ENCODE peak calls at places on chromosomes 6 and 20, in four cellular contexts. X, O, E and Q are unnamed samples.

GRCh38 chr6:9360881-9361280 is 925.5 kb upstream of the SLC35B3 start:
- DNase-seq in E (no peak), X (no peak), O (no peak), Q (no peak)

GRCh38 chr6:138662474-138662873 is 111.1 kb upstream of the CCDC28A start:
- DNase-seq in O (no peak), E (peak; percentile 53), X (no peak), Q (no peak)

GRCh38 chr6:18308070-18308735 is 43.9 kb upstream of the DEK start:
- DNase-seq in E (no peak), O (no peak), X (no peak), Q (no peak)

GRCh38 chr6:112205521-112206458 is 48.6 kb downstream of the LAMA4 start:
- DNase-seq in O (no peak), E (no peak), X (no peak), Q (no peak)

GRCh38 chr20:53839423-53840176 is 230.8 kb downstream of the BCAS1 start:
- DNase-seq in O (no peak), E (no peak), X (peak; percentile 96), Q (no peak)

GRCh38 chr6:13413466-13413862 is 73.9 kb downstream of the GFOD1 start:
- DNase-seq in X (no peak), E (peak; percentile 92), O (no peak), Q (no peak)

GRCh38 chr6:11414564-11414963 is 123.0 kb upstream of the TMEM170B start:
- DNase-seq in E (peak; percentile 78), X (peak; percentile 72), O (no peak), Q (no peak)

GRCh38 chr20:58407966-58408557 is 19.0 kb downstream of the VAPB start:
- DNase-seq in X (peak; percentile 48), O (no peak), E (no peak), Q (no peak)

GRCh38 chr6:34536251-34536958 is 19.7 kb downstream of the SPDEF start:
- DNase-seq in X (no peak), E (no peak), O (no peak), Q (no peak)
- TF ChIP-seq NR2C2 in X (no peak), E (no peak), O (no peak), Q (no peak)

DNA sequence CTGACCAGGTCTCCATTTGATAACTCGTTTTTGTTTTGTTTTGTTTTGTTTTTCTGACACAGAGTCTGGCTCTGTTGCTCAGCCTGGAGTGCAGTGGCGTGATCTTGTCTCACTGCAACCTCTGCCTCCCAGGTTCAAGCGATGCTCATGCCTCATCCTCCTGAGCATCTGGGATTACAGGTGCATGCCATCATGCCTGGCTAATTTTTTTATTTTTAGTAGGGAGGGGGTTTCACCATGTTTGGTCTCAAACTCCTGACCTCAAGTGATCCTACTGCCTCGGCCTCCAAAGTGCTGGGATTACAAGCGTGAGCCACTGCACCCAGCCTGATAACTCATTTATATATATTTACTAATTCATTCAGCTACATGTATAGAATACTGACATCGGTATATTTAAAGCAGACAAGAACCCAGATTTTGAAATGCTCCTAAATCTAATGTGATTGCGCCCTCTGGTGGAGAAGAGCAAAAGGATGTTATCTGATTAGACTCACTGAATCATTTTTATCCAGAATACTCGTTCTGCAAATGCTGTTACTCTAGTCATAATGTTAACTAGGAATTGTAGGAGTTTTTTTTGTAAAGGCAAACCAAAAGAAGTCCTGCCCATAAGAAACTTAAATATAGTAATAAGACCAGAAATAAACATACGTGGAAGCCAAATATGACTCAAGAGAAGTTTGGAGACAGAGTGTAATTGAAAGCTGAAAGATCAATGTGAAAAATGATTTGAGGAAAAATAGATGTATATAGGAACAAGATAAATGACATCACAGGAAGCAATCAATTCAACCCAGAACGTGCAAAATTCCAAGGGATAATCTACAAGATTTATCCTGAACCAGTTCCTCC is 5.3 kb upstream of the COL12A1 start:
- DNase-seq in X (no peak), O (peak; percentile 55), E (peak; percentile 37), Q (no peak)
- TF ChIP-seq NR2C2 in X (no peak), O (no peak), E (no peak), Q (no peak)

DNA sequence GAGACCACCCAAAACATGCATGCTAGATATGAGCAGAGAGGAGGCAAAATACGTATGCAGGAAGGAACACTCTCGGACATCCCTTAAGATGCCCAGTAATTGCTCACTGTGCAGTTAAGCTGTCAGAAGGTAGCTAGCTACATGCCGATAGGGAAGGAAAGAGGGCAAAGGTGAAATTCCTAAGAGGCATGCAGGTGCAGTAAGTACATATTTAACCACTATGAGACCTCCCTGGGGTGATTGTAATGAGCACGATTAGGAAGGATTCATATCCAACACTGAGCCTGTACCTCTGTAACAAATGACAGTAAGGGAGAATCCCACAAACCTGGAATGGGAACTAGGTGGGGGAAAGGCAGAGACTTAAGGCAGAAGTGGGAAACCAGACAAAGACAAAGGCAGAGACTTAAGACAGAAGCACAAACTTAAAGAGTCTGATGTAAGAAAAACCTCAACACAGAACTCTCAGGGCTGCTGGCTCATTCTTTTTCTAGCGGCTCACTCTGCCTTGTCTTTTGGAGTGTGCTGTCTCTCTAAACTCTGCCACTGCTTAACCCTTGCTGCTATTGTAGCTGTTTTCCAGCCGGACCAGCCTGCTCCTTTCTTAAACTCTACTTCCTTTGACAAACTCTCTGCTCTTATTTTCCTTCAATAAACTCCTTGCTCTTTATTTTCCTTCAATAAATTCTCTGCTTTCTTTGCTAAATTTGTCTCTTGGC is 148.1 kb downstream of the UBE3D start:
- DNase-seq in O (no peak), X (no peak), E (no peak), Q (no peak)
- TF ChIP-seq NR2C2 in O (no peak), X (no peak), E (no peak), Q (no peak)

GRCh38 chr6:159844737-159845645 is 44.9 kb downstream of the PNLDC1 start:
- DNase-seq in O (no peak), E (no peak), X (no peak), Q (no peak)

GRCh38 chr6:159837511-159837910 is 37.4 kb downstream of the PNLDC1 start:
- DNase-seq in O (no peak), E (no peak), X (no peak), Q (no peak)

GRCh38 chr6:159837141-159837490 is 37.0 kb downstream of the PNLDC1 start:
- DNase-seq in E (no peak), X (no peak), O (no peak), Q (no peak)

GRCh38 chr6:159838020-159838744 is 38.1 kb downstream of the PNLDC1 start:
- DNase-seq in E (no peak), X (no peak), O (no peak), Q (no peak)

GRCh38 chr6:159842035-159842434 is 42.0 kb downstream of the PNLDC1 start:
- DNase-seq in O (peak; percentile 63), X (no peak), E (peak; percentile 51), Q (no peak)
- TF ChIP-seq NR2C2 in O (no peak), X (no peak), E (no peak), Q (no peak)

GRCh38 chr6:161557333-161558107 is 283.7 kb upstream of the AGPAT4 start:
- DNase-seq in O (no peak), E (no peak), X (no peak), Q (no peak)
- TF ChIP-seq NR2C2 in O (no peak), E (no peak), X (no peak), Q (no peak)